ENCODE peak calls at places on chromosomes 16 and 17, in five cellular contexts. O, J, G, D and I are unnamed samples.

GRCh38 chr16:48526058-48526957 is 83.7 kb downstream of the N4BP1 start:
- DNase-seq in O (no peak), J (no peak), G (no peak), D (no peak), I (no peak)

GRCh38 chr17:56351675-56352074 is 198.4 kb downstream of the ANKFN1 start:
- DNase-seq in O (no peak), J (no peak), G (no peak), D (no peak), I (no peak)

GRCh38 chr16:87706278-87707000 is 59.3 kb downstream of the KLHDC4 start:
- DNase-seq in O (no peak), J (no peak), G (no peak), D (no peak), I (no peak)

GRCh38 chr16:80994451-80994850 is 12.2 kb downstream of the CMC2 start:
- DNase-seq in O (no peak), J (no peak), G (no peak), D (no peak), I (no peak)

GRCh38 chr16:21656795-21657768 is 4.7 kb upstream of the IGSF6 start:
- DNase-seq in O (no peak), J (no peak), G (peak), D (peak), I (no peak)

GRCh38 chr17:54662978-54663876 is 237.4 kb upstream of the TOM1L1 start:
- DNase-seq in O (no peak), J (no peak), G (no peak), D (no peak), I (no peak)

GRCh38 chr17:35666967-35667552 is 64.4 kb upstream of the RASL10B start:
- DNase-seq in O (no peak), J (no peak), G (no peak), D (no peak), I (no peak)

GRCh38 chr17:10127819-10128375 is 70.5 kb downstream of the GAS7 start:
- DNase-seq in O (no peak), J (no peak), G (no peak), D (no peak), I (no peak)

GRCh38 chr17:9256944-9257629 is 235.8 kb downstream of the NTN1 start:
- DNase-seq in O (no peak), J (no peak), G (no peak), D (no peak), I (no peak)

GRCh38 chr16:27549607-27549856 is 181 bp downstream of the GTF3C1 start:
- DNase-seq in O (no peak), J (no peak), G (no peak), D (no peak), I (no peak)

GRCh38 chr16:13070268-13070667 is 168.9 kb downstream of the SHISA9 start:
- DNase-seq in O (no peak), J (no peak), G (no peak), D (no peak), I (no peak)

GRCh38 chr17:76202516-76202915 is 37.8 kb downstream of the RNF157 start:
- DNase-seq in O (no peak), J (no peak), G (no peak), D (no peak), I (no peak)

GRCh38 chr16:10964039-10964890 is 19.9 kb downstream of the CLEC16A start:
- DNase-seq in O (peak), J (peak), G (peak), D (peak), I (peak)

GRCh38 chr16:66199189-66199588 is 167.3 kb upstream of the CDH5 start:
- DNase-seq in O (no peak), J (no peak), G (no peak), D (no peak), I (no peak)

GRCh38 chr17:17062356-17062755 is 20.1 kb downstream of the MPRIP start:
- DNase-seq in O (no peak), J (no peak), G (no peak), D (no peak), I (no peak)

GRCh38 chr16:67150833-67151396 is at the start of gene B3GNT9:
- DNase-seq in O (no peak), J (peak), G (no peak), D (no peak), I (no peak)

GRCh38 chr16:49674990-49675389 is 180.9 kb downstream of the ZNF423 start:
- DNase-seq in O (no peak), J (no peak), G (no peak), D (no peak), I (no peak)

GRCh38 chr16:11277607-11278337 is 1.5 kb upstream of the PRM2 start:
- DNase-seq in O (no peak), J (no peak), G (no peak), D (no peak), I (no peak)

GRCh38 chr16:19831678-19832077 is 53.0 kb downstream of the GPRC5B start:
- DNase-seq in O (no peak), J (no peak), G (no peak), D (no peak), I (no peak)

GRCh38 chr17:28256881-28257280 is 62.1 kb upstream of the TMEM97 start:
- DNase-seq in O (no peak), J (no peak), G (no peak), D (no peak), I (no peak)

GRCh38 chr16:87583453-87584131 is 18.7 kb upstream of the JPH3 start:
- DNase-seq in O (no peak), J (no peak), G (no peak), D (no peak), I (no peak)

GRCh38 chr17:12917401-12917800 is 100.4 kb downstream of the ELAC2 start:
- DNase-seq in O (no peak), J (no peak), G (no peak), D (no peak), I (no peak)

GRCh38 chr17:52678211-52678610 is 519.7 kb upstream of the CA10 start:
- DNase-seq in O (no peak), J (no peak), G (no peak), D (no peak), I (no peak)

GRCh38 chr17:60354223-60354622 is 37.7 kb downstream of the USP32 start:
- DNase-seq in O (no peak), J (no peak), G (no peak), D (no peak), I (no peak)

GRCh38 chr16:88497561-88498420 is 44.7 kb downstream of the ZFPM1 start:
- DNase-seq in O (no peak), J (no peak), G (no peak), D (no peak), I (no peak)

GRCh38 chr16:79337906-79338305 is 262.6 kb downstream of the MAF start:
- DNase-seq in O (no peak), J (no peak), G (no peak), D (no peak), I (no peak)

GRCh38 chr16:67240506-67240905 is 6.8 kb downstream of the FHOD1 start:
- DNase-seq in O (no peak), J (no peak), G (no peak), D (no peak), I (no peak)